ENCODE peak calls at places on chromosomes 3 and 15, in five cellular contexts. G is IMR-90, U is A549, Q is breast epithelium, P is HCT116. Y is an unnamed sample.
A peak's percentile ranks its signal among the peaks of the same experiment; 100 is the strongest.

GRCh38 chr3:74393426-74393825 is 221.0 kb downstream of the CNTN3 start:
- DNase-seq in G (no peak), U (no peak), Q (no peak), P (no peak), Y (no peak)

GRCh38 chr3:15783361-15783969 is 14.3 kb downstream of the ANKRD28 start:
- DNase-seq in G (peak; percentile 85), U (no peak), Q (no peak), P (no peak), Y (no peak)

GRCh38 chr15:39135989-39136388 is 444.9 kb upstream of the THBS1 start:
- DNase-seq in G (peak; percentile 96), U (no peak), Q (no peak), P (no peak), Y (no peak)

GRCh38 chr3:193407688-193408087 is 29.1 kb upstream of the ATP13A5 start:
- DNase-seq in G (no peak), U (no peak), Q (no peak), P (no peak), Y (no peak)

GRCh38 chr3:120144267-120144666 is 50.0 kb upstream of the GSK3B start:
- DNase-seq in G (peak; percentile 43), U (no peak), Q (no peak), P (no peak), Y (no peak)

GRCh38 chr3:99714146-99714545 is 75.8 kb downstream of the COL8A1 start:
- DNase-seq in G (peak; percentile 73), U (no peak), Q (no peak), P (no peak), Y (no peak)

GRCh38 chr15:31216210-31216911 is 110.3 kb upstream of the KLF13 start:
- DNase-seq in G (no peak), U (peak; percentile 86), Q (peak; percentile 77), P (no peak), Y (peak; percentile 75)

GRCh38 chr15:35810007-35810406 is 264.0 kb upstream of the DPH6 start:
- DNase-seq in G (no peak), U (no peak), Q (no peak), P (no peak), Y (no peak)

GRCh38 chr3:46660003-46660402 is 33.5 kb downstream of the ALS2CL start:
- DNase-seq in G (no peak), U (no peak), Q (no peak), P (no peak), Y (no peak)

GRCh38 chr3:166444336-166444735 is 607.1 kb upstream of the BCHE start:
- DNase-seq in G (peak; percentile 18), U (no peak), Q (no peak), P (no peak), Y (no peak)

GRCh38 chr15:44427756-44428724 is 611 bp downstream of the CTDSPL2 start:
- DNase-seq in G (peak; percentile 65), U (peak; percentile 15), Q (no peak), P (peak; percentile 21), Y (peak; percentile 47)

DNA sequence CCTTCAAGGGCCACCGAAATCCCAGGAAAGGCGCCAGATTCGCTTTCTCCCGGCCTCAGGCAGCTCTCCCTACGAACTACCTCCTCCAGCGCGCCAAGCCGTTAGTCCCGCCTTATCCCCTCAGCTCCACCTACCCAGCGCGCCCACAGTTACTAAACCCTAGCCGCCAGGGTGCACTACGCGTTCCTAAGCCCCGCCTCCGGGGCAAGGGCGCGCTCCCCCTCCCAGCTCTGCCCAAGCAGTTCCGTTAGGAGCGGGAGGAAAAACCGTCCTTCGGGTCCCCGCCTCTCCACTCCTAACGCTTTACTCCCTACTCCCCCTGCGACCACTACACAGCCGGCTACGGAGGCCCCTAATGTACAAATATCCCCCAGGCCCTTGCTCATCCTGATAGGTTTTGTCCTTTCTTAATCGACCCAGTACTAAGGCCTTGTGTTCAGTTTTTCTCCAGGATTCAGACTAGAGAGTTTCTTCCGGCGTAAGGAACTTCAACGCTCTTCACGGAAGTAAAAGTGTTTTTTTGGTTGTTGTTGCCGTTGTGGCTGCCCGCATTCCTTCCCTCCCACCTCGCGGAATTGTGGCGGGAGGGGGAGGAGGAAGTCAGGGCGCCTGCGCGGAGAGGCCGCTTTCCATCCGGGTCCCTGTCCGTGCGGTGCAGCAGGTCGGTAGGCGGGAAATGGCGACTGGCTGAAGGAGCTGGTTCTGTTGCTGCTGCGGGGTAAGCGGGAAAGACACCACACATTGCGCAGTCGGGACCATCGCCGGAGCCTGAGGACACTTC is at the start of gene CTDSPL2:
- DNase-seq in G (peak; percentile 98), U (peak; percentile 72), Q (peak; percentile 96), P (peak; percentile 97), Y (peak; percentile 98)
- TF ChIP-seq POLR2A in G (peak; percentile 87), U (peak; percentile 63), Q (peak; percentile 61), P (peak; percentile 50), Y (peak; percentile 79)

DNA sequence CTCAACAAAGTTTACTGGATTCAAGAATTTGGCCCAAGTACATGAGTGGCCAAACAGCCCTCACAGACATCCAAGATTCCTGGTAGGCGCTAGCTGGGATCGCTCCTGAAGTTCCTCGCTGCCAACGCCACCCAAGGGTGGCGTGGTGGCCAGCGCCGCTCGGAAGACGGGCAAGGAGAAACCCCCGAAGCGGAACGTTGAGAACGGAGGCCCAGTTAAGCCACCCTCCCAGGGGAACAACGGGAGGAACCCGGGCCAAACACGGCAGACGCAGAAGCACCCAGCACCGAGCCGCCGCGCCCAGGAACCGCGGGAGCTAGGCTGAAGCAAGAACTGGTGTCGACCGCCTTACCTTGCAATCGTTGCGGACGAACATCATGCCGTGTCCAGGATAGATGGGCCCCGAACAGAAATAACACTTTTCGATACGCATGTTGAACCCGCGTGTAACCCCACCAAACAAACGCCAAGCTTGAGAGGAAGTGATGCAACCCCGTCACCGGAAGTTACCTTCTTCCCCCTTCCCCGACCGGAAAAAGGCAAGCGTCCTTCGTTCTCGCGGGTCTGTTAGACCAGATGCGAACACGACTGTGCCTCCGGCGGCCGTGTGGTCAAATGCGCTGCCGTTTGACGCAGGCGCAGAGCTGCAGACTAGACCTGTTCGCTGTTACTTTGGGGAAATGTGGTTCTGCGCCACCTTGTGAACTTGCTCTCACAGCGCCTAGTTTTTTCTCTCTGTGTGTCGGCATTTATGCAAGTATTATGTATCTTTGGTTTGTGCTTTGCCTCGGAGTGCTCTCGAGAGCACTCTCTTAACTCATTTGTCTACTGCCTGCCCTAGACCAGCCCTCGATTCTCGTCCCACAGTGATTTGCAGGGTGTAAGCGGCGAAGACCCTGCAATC is at the start of gene RSL24D1:
- DNase-seq in G (peak; percentile 99), U (peak; percentile 95), Q (peak; percentile 97), P (peak; percentile 97), Y (peak; percentile 99)
- TF ChIP-seq POLR2A in G (peak; percentile 85), U (peak; percentile 91), Q (peak; percentile 48), P (peak; percentile 95), Y (peak; percentile 84)

DNA sequence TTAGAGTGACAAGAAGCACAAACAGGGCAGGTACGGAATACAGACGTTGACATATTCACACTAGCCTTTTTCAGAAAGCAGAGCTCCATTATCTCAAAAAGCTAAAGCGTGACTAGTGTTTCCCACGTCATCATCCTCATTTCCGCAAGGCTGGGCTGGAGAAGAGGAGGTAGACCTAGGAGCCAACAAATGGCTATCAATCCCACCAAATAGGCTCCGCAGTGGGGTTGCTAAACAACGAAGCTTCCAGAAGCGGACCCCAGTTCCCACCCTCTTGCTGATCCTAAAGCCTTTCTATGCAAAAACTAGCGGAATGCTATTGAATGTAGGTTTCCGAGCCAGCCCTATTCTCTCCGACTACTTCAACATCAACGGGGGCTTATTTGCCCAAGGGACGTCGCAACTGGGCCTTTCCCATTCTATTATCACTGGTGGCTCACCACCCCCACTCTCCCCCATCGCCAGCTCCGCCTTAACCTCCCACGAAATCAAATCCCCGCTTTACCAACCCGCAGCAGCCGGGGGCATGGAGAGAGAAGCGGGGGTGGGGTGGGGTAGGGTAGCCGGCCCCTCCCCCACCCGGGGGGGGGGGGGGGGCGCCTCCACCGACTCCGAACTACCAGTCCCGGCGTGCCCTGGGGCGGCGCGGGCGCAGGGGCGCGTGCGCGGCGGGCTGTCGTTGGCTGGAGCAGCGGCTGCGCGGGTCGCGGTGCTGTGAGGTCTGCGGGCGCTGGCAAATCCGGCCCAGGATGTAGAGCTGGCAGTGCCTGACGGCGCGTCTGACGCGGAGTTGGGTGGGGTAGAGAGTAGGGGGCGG is at the start of gene MORF4L1:
- DNase-seq in G (peak; percentile 95), U (peak; percentile 89), Q (peak; percentile 98), P (peak; percentile 81), Y (peak; percentile 95)
- TF ChIP-seq POLR2A in G (no peak), U (no peak), Q (no peak), P (no peak), Y (no peak)

DNA sequence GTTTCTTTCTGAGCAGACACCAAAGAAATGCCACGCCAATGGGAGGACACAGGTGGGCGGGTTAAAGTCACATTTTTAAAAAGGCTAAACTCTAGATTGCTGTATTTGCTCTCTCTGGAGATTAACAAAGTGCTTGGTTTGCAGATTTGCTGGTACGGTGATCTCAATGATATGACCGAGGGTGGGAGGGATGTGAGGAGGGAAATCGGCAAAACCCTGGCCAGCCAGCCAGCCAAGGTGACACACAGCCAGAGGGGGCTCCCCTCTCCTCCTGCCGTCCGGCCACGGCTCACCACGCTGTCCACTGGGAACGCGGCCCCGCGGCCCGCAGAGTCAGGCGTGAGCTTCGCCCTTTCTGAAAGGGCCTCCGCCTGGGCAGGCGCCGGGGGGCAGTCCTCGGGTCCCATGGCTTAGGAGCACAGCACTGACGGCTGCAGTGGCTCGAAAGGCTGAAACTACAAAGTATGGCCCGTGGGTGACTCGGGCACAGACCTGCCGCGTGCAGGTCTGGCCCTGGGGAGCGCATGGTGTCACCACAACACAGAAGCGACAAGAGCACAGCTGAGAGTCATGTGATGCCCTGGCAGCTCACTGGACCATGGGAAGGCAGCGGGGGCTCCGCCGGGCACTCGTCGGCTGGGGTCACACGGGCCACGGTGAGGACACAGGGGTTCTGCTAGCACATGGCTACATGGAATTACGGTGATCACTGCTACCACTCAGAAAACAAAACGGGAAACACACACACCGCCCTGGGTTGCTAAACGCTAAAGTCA is 57.8 kb upstream of the RPL32 start:
- DNase-seq in G (no peak), U (no peak), Q (no peak), P (no peak), Y (no peak)
- TF ChIP-seq POLR2A in G (no peak), U (no peak), Q (no peak), P (no peak), Y (no peak)

GRCh38 chr3:72149645-72150044 is 364.7 kb upstream of the PROK2 start:
- DNase-seq in G (no peak), U (no peak), Q (no peak), P (no peak), Y (no peak)

GRCh38 chr3:72151465-72152238 is 366.7 kb upstream of the PROK2 start:
- DNase-seq in G (no peak), U (no peak), Q (no peak), P (no peak), Y (no peak)

GRCh38 chr3:72152551-72153476 is 367.9 kb upstream of the PROK2 start:
- DNase-seq in G (peak; percentile 69), U (peak; percentile 17), Q (peak; percentile 57), P (peak; percentile 21), Y (peak; percentile 71)

GRCh38 chr3:72153477-72154314 is 368.7 kb upstream of the PROK2 start:
- DNase-seq in G (no peak), U (no peak), Q (no peak), P (no peak), Y (no peak)

DNA sequence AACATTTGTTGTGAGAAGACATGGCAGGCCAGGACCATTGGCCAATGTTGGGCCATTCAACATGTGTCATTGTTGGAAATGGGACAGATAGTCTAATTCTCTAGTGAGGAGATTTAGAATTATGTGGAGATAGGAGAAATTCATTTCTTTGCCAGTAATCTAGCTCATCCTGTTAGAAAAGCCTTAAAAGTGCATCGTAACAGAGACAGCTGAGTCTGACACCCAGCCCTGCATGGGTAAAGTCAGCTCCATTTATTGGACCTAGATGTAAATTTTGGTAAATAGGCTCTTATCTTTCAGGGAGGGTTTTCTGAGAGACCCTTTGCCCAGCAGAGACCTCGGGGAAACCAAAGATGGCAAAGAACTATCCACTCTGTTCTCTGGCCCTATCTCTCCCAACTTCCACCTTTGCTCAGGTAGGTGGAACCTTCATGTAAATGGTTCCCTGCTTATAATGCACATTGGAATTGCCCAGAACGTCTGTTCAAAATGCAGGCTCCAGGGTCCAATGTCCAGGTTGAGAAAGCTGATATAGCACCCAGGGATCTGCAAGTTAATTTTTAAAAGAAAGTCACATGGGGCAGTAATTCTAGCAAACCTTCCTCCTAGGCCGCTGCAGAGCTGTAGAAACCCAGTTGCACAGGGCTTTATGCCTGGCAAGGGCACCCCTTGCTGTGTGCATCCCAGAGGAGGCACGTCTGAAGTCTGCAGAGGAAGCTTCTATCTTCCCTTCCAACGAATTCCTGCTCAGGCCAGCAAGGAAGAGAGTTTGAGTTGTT is 365.9 kb upstream of the PROK2 start:
- DNase-seq in G (no peak), U (no peak), Q (no peak), P (no peak), Y (no peak)
- TF ChIP-seq POLR2A in G (no peak), U (no peak), Q (no peak), P (no peak), Y (no peak)

Y was measured in Peyer's patch.